ENCODE peak calls at places on chromosomes 16 and 17, in seven cellular contexts. N is PC-9; T is effector memory CD4-positive, alpha-beta T cell; O is fibroblast of lung; P is HCT116; K is CD4-positive, alpha-beta T cell; I is IMR-90. V is an unnamed sample.

GRCh38 chr17:67377727-67378443 is 804 bp downstream of the PITPNC1 start:
- DNase-seq in K (peak), N (no peak), I (peak), P (no peak), O (peak), T (peak), V (peak)

GRCh38 chr17:82204831-82205719 is 7.6 kb downstream of the CCDC57 start:
- DNase-seq in T (no peak), N (peak), I (peak), P (no peak), O (peak), K (no peak), V (no peak)

GRCh38 chr16:89142474-89143197 is 28.9 kb upstream of the CDH15 start:
- DNase-seq in I (no peak), P (no peak), N (no peak), O (no peak), T (no peak), K (no peak), V (no peak)

GRCh38 chr16:22933173-22933572 is 119.2 kb downstream of the HS3ST2 start:
- DNase-seq in P (no peak), T (no peak), K (no peak), I (no peak), N (no peak), O (no peak), V (no peak)

GRCh38 chr16:57795431-57795878 is 6.8 kb downstream of the KIFC3 start:
- DNase-seq in O (peak), N (peak), T (no peak), I (peak), K (no peak), P (peak), V (no peak)

GRCh38 chr16:72532896-72533295 is 360.9 kb upstream of the PMFBP1 start:
- DNase-seq in O (peak), K (no peak), N (no peak), P (no peak), T (no peak), I (no peak), V (no peak)

GRCh38 chr16:11264155-11264832 is 4.8 kb downstream of the TNP2 start:
- DNase-seq in K (no peak), I (no peak), P (no peak), N (no peak), O (no peak), T (no peak), V (no peak)

GRCh38 chr16:27628216-27628945 is 78.4 kb downstream of the KATNIP start:
- DNase-seq in K (no peak), I (no peak), T (no peak), O (no peak), N (no peak), P (no peak), V (no peak)

GRCh38 chr16:75108792-75109731 is 7.5 kb downstream of the LDHD start:
- DNase-seq in P (peak), T (peak), I (peak), N (peak), O (peak), K (peak), V (peak)

GRCh38 chr17:32102172-32102571 is 40.1 kb upstream of the RHOT1 start:
- DNase-seq in K (no peak), T (no peak), O (no peak), P (no peak), N (no peak), I (no peak), V (no peak)

GRCh38 chr17:918102-918740 is 61.4 kb downstream of the NXN start:
- DNase-seq in O (no peak), T (no peak), K (no peak), N (no peak), I (no peak), P (no peak), V (no peak)

GRCh38 chr17:30513346-30513745 is 36.1 kb downstream of the GOSR1 start:
- DNase-seq in O (peak), P (no peak), T (no peak), I (peak), N (no peak), K (no peak), V (no peak)

GRCh38 chr17:77366558-77367245 is 225.9 kb downstream of the SEC14L1 start:
- DNase-seq in I (peak), T (no peak), P (no peak), N (no peak), K (no peak), O (peak), V (no peak)

GRCh38 chr17:73826872-73827228 is 182.6 kb upstream of the SDK2 start:
- DNase-seq in O (no peak), K (no peak), I (no peak), P (no peak), T (no peak), N (no peak), V (no peak)

GRCh38 chr17:73829676-73830280 is 185.5 kb upstream of the SDK2 start:
- DNase-seq in P (no peak), I (no peak), O (no peak), K (no peak), T (no peak), N (no peak), V (no peak)

GRCh38 chr17:73824321-73824720 is 180.1 kb upstream of the SDK2 start:
- DNase-seq in T (no peak), K (no peak), I (no peak), O (no peak), P (no peak), N (no peak), V (no peak)

GRCh38 chr17:73826181-73826871 is 182.1 kb upstream of the SDK2 start:
- DNase-seq in P (no peak), N (no peak), K (no peak), O (no peak), T (no peak), I (no peak), V (no peak)

DNA sequence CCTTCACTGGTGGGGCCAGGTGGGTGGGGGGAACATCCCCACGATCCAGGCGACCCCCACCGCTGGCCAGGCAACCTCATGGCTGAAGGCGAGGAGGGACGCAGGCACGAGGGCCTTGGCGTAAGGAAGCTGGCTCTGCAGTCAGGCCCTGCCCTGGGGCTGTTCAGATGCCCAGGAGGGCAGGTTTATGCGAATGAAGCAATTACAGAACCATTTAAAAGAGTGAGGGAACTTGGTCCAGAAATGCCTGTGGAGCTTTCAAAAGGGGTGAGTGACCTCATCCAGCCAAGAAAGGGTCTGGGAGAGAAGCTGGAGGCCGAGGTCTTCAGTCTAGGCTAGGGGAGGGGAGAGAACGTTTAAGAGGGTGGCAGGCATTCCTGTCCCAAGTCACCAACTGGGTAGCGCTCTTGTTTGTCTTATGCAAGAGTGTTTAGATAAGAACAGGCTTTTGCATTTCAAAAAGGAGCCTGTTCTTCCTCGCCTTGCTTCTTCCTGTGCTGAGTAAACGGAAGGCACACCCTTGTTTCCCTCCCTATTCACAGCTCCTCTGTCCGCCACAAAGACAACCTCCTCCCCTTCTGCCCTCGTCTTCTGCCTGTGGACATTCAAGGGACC is 183.5 kb upstream of the SDK2 start:
- DNase-seq in T (no peak), I (no peak), O (no peak), P (no peak), K (peak), N (peak), V (no peak)
- H3K27ac ChIP-seq in T (peak), I (no peak), O (no peak), P (no peak), K (peak), N (no peak), V (no peak)

GRCh38 chr17:10032142-10032541 is 127.1 kb upstream of the RCVRN start:
- DNase-seq in T (no peak), K (no peak), I (peak), O (peak), P (no peak), N (no peak), V (no peak)
- H3K27ac ChIP-seq in T (no peak), K (no peak), I (no peak), O (no peak), P (no peak), N (no peak), V (peak)

DNA sequence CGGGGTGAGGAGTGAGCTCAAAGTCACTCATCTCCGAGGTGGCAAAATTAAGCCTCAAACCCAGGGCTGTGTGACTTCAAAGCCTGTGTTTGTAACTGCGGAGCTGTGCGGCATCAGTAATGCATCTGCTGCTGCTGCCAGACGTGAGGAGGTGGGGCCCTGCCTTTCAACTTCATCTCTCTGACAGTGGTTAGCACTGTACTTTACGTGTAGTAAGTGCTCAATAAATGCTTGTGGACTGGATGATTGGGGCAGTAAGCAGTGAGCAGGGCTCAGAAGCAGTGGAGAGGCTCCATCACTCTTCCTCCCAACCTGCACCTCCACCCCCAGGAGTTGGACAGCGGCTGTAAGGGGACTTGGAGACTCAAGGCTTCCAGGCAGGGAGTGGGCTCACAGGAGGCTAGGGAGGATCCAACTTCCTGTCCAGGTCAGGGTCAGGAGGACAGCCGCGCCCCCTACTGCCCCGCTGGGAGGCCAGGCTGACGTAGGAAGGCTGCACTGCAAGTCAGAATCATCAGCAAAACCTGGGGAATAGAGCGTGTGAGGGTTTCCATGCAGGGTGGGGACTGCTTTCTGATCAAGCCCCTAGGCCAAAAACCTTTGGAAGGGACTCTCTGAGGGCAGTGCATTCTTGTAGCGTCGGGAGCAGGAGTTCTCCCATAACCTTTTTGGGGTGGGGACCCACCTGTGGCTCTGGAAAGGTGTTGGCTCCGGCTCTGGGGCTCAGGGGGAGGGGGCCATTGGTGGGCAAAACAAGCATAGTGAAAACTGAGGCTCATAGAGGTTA is 21.8 kb downstream of the RAI1 start:
- DNase-seq in N (no peak), I (no peak), O (no peak), T (no peak), P (no peak), K (no peak), V (no peak)
- H3K27ac ChIP-seq in N (no peak), I (no peak), O (no peak), T (no peak), P (peak), K (no peak), V (no peak)

GRCh38 chr16:3938843-3939624 is 58.5 kb upstream of the CREBBP start:
- DNase-seq in I (peak), P (no peak), T (peak), K (peak), O (peak), N (peak), V (peak)
- H3K27ac ChIP-seq in I (peak), P (no peak), T (no peak), K (no peak), O (peak), N (no peak), V (no peak)

GRCh38 chr16:53913082-53913870 is 209.3 kb downstream of the FTO start:
- DNase-seq in O (peak), I (peak), T (no peak), N (no peak), P (no peak), K (no peak), V (no peak)

GRCh38 chr16:53911506-53911905 is 207.6 kb downstream of the FTO start:
- DNase-seq in N (no peak), T (no peak), O (no peak), K (no peak), I (no peak), P (no peak), V (no peak)

GRCh38 chr16:53915452-53916160 is 211.7 kb downstream of the FTO start:
- DNase-seq in O (peak), N (no peak), I (no peak), K (no peak), P (no peak), T (no peak), V (no peak)

GRCh38 chr16:53912155-53912554 is 208.2 kb downstream of the FTO start:
- DNase-seq in I (no peak), T (no peak), K (peak), P (no peak), N (peak), O (no peak), V (no peak)

DNA sequence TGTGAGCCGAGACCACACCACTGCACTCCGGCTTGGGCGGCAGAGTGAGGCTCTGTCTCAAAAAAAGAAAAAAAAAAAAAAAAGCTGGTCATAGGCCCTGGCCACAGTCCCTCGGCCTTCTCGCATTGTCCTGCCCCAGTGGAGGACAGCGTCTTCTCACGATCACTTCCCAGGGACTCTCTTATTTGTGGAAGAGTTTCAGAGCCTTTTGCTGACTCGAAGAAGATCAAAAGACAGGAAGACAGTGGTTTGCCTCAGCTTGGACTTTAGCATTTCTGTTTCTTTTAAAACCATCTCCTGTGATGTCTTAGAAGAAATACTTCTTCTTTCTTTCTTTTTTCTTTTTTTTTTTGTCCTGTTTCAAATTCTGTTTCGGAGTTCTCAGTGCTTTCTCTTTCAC is 210.0 kb downstream of the FTO start:
- DNase-seq in N (no peak), I (no peak), P (no peak), O (no peak), K (no peak), T (no peak), V (no peak)
- H3K27ac ChIP-seq in N (no peak), I (no peak), P (no peak), O (no peak), K (no peak), T (no peak), V (no peak)

GRCh38 chr17:7016886-7017826 is 4.7 kb downstream of the RNASEK start:
- DNase-seq in N (no peak), T (no peak), O (no peak), P (no peak), K (no peak), I (no peak), V (no peak)
- H3K27ac ChIP-seq in N (no peak), T (peak), O (no peak), P (no peak), K (no peak), I (no peak), V (peak)